ENCODE peak calls at places on chromosomes 16 and 17, in five cellular contexts. X, U, Q, G and C are unnamed samples. For H3K4me1, the result is how much of the 10 kb centered on the place peaks cover.

GRCh38 chr16:81703177-81704155 is 75.6 kb upstream of the PLCG2 start:
- DNase-seq in Q (no peak), G (no peak), X (no peak), U (peak), C (no peak)

GRCh38 chr17:37607637-37608368 is 1.4 kb downstream of the SYNRG start:
- DNase-seq in U (peak), X (no peak), Q (peak), G (no peak), C (no peak)

GRCh38 chr17:18360518-18360917 is 2.8 kb downstream of the SHMT1 start:
- DNase-seq in U (no peak), X (no peak), G (no peak), Q (no peak), C (no peak)

GRCh38 chr17:67628580-67629013 is 89.1 kb upstream of the NOL11 start:
- DNase-seq in Q (peak), U (no peak), G (no peak), X (no peak), C (no peak)

GRCh38 chr17:29572691-29573557 is 4.4 kb downstream of the TP53I13 start:
- DNase-seq in X (no peak), G (peak), U (peak), Q (peak), C (no peak)

GRCh38 chr16:86245351-86245750 is 265.0 kb upstream of the FOXF1 start:
- DNase-seq in G (no peak), Q (no peak), X (no peak), U (no peak), C (no peak)

GRCh38 chr17:63834431-63835166 is 7.1 kb upstream of the FTSJ3 start:
- DNase-seq in G (no peak), Q (peak), X (peak), U (peak), C (peak)

GRCh38 chr16:19389246-19389645 is 28.4 kb upstream of the TMC5 start:
- DNase-seq in Q (peak), X (peak), G (no peak), U (peak), C (peak)

GRCh38 chr17:62696726-62697490 is 69.4 kb downstream of the MRC2 start:
- DNase-seq in G (no peak), U (no peak), X (no peak), Q (no peak), C (no peak)

GRCh38 chr17:71203953-71204352 is 916.9 kb upstream of the SOX9 start:
- DNase-seq in Q (no peak), U (no peak), G (no peak), X (no peak), C (no peak)

GRCh38 chr17:10617120-10617505 is 40.0 kb downstream of the MYH3 start:
- DNase-seq in Q (no peak), X (no peak), G (no peak), U (peak), C (no peak)

GRCh38 chr17:40617678-40618240 is 29.9 kb downstream of the SMARCE1 start:
- DNase-seq in Q (no peak), G (no peak), X (peak), U (no peak), C (no peak)

GRCh38 chr16:79717324-79717848 is 116.8 kb upstream of the MAF start:
- DNase-seq in G (no peak), X (no peak), U (no peak), Q (no peak), C (no peak)

GRCh38 chr16:4685776-4686496 is 7.4 kb upstream of the NUDT16L1 start:
- DNase-seq in U (peak), Q (no peak), G (no peak), X (no peak), C (no peak)

GRCh38 chr17:4635823-4636375 is 5.6 kb downstream of the ALOX15 start:
- DNase-seq in X (peak), G (no peak), Q (no peak), U (no peak), C (no peak)

GRCh38 chr17:8675306-8675705 is 44.8 kb upstream of the MYH10 start:
- DNase-seq in X (no peak), Q (no peak), G (no peak), U (no peak), C (no peak)

GRCh38 chr16:66346221-66346620 is 20.3 kb upstream of the CDH5 start:
- DNase-seq in X (no peak), U (peak), G (no peak), Q (no peak), C (no peak)

GRCh38 chr16:9296273-9296593 is 204.8 kb downstream of the HAPSTR1 start:
- DNase-seq in Q (no peak), G (no peak), X (no peak), U (no peak), C (no peak)

GRCh38 chr17:71180801-71181385 is 939.9 kb upstream of the SOX9 start:
- DNase-seq in X (peak), G (no peak), U (no peak), Q (peak), C (no peak)

GRCh38 chr17:9101356-9101755 is 80.0 kb downstream of the NTN1 start:
- DNase-seq in Q (no peak), X (no peak), G (no peak), U (no peak), C (no peak)

GRCh38 chr16:2924901-2925820 is 13.4 kb downstream of the FLYWCH1 start:
- DNase-seq in U (no peak), X (no peak), G (no peak), Q (no peak), C (no peak)

GRCh38 chr17:64788286-64789060 is 126.4 kb upstream of the SMURF2 start:
- DNase-seq in U (peak), X (no peak), Q (no peak), G (no peak), C (no peak)

GRCh38 chr16:84553873-84554399 is 49.5 kb upstream of the MEAK7 start:
- DNase-seq in G (no peak), Q (no peak), U (peak), X (no peak), C (no peak)

GRCh38 chr16:23365602-23366240 is 63.6 kb downstream of the SCNN1B start:
- DNase-seq in X (peak), Q (no peak), G (no peak), U (no peak), C (no peak)

GRCh38 chr16:30961384-30961783 is 3.8 kb downstream of the SETD1A start:
- DNase-seq in G (no peak), U (no peak), Q (no peak), X (no peak), C (no peak)

GRCh38 chr16:11180489-11180888 is 75.5 kb downstream of the SOCS1 start:
- DNase-seq in U (no peak), G (no peak), Q (no peak), X (no peak), C (no peak)
- H3K4me3 ChIP-seq in U (no peak), G (no peak), Q (no peak), X (no peak), C (no peak)

DNA sequence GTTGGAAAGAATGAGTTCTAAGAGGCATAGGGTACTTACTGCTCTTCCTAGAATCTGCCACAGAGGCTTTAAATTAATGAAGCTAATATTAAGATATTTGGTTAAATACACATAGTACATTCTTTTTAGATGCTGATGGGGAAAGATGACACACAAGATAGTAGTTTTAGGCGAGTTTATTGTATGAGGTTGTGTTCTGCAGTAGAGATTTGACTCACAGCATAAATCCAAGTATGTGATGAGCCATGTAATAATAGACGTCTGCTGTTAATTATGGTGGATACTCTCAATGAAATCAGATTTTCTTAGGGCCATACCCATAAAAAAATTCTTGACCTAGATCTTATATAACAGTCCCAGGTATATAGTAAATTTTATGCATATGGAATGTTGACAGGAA is 8.0 kb downstream of the TNRC6C start:
- DNase-seq in G (no peak), X (no peak), Q (no peak), U (no peak), C (no peak)
- H3K4me1 ChIP-seq in G (half or more), X (under half), Q (under half), U (half or more), C (under half)

GRCh38 chr17:72614476-72614870 is 478.0 kb downstream of the SLC39A11 start:
- DNase-seq in G (no peak), Q (no peak), X (no peak), U (no peak), C (no peak)
- H3K27ac ChIP-seq in G (peak), Q (no peak), X (peak), U (no peak), C (no peak)

GRCh38 chr16:50688867-50689266 is 4.5 kb upstream of the NOD2 start:
- DNase-seq in X (no peak), G (no peak), U (no peak), Q (no peak), C (no peak)

GRCh38 chr16:50684823-50685455 is 3.8 kb upstream of the SNX20 start:
- DNase-seq in Q (no peak), U (no peak), G (no peak), X (no peak), C (no peak)

GRCh38 chr16:50688083-50688482 is 5.3 kb upstream of the NOD2 start:
- DNase-seq in U (peak), X (no peak), G (no peak), Q (no peak), C (no peak)

GRCh38 chr16:50683689-50684374 is 2.7 kb upstream of the SNX20 start:
- DNase-seq in U (peak), Q (no peak), G (no peak), X (no peak), C (no peak)

DNA sequence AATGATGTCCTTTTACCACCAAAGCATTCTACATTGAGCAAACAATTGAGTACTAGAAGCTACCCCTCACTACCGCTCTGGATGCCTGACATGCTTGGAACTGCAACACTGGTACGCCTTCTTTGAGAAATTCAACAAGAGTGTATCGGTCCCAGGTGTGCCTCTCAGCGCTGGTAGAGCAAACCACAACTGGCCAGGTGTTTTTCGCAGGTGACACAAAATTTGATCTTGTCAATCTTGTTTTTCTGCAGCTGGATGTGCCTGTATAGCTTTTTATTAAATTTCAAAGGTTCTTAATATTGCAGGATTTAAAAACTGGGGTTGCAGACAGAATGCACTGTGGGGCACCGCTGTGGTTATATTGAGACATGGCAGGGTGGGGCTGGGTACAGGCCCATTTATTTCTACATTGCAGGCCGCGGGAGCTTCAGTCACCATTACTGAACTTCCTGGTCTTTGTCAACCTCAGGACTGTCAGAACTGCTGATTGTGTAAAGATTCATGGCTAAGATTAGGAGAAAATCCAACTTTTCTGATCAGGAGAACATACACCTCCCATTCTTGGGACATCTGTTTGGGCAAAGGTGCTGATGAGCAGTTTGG is 4.4 kb upstream of the SNX20 start:
- DNase-seq in Q (no peak), X (no peak), U (no peak), G (no peak), C (no peak)
- H3K4me3 ChIP-seq in Q (no peak), X (no peak), U (no peak), G (no peak), C (no peak)

GRCh38 chr16:70679653-70680494 is 6.0 kb downstream of the MTSS2 start:
- DNase-seq in G (no peak), U (peak), X (no peak), Q (no peak), C (no peak)
- H3K4me1 ChIP-seq in G (half or more), U (half or more), X (under half), Q (under half), C (under half)

GRCh38 chr17:75011788-75012319 is 616 bp upstream of the MRPL58 start:
- DNase-seq in G (peak), Q (peak), U (no peak), X (no peak), C (no peak)
- H3K27ac ChIP-seq in G (peak), Q (peak), U (peak), X (peak), C (no peak)

DNA sequence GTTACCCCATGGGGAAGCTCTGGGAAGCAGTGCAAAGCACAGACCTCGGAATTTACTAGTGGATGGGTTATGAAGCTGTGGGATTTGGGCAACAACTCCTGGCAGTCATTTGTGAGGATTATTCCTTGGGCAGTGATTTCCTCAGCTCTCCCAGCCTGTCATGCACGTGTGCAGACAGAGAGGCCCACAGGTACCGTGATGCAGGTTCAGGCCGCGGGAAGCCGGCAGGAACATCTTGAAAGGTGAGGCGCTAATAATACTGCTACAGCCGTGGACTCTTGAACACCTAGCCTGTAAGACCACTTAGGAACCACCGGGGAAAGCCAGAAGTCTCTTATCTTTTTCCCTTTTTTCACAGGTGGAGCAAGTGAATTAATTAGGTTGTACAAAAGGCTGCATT is 80.2 kb upstream of the CPHXL start:
- DNase-seq in Q (no peak), X (no peak), U (no peak), G (no peak), C (no peak)
- H3K4me3 ChIP-seq in Q (no peak), X (no peak), U (no peak), G (no peak), C (no peak)

DNA sequence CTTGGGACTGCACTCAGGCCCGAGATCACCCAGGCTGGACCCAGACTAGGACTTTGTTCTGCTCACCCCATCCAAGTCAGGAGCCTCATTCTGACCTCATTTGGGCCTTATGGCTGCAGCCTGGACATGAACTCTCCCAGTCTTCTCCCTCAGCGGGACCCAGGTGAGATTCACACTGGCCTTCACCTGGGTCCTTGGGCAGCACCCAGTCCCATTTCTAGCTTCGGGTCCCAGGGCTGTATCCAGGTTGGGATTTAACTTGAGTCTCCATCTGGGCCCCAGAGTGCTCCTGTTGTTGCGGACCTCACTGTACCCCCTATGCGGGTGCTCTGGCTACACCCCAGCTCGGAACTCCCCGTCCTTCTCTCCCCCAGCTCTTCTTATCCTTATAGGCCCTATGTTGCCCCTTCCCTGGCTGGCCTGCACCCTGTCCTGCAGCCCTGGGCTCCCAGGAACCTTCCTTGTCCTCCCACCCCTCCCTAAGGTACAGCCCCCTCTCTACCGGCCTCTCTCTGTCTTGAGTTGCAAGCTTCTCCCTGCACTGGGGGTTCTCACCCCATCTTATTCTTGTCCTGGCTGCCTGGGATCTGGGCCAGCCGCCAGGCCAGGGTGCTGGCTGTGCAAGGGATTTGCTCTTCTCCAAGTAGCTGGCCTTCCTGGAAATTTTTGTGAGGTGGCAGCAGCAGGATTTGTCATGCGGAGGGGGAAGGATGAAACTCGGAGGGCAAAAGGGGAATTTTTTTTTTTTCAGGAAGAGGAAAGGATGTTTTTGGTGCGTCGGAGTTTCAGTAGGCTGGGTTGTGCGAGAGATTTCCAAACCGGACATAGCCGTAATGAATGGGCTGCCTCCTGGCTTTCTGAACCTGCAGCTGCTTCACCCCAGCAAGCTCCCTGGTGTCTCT is 904 bp downstream of the MAP2K3 start:
- DNase-seq in Q (peak), G (no peak), X (peak), U (no peak), C (no peak)
- H3K4me1 ChIP-seq in Q (under half), G (half or more), X (under half), U (half or more), C (under half)

GRCh38 chr16:73053038-73053378 is 5.1 kb upstream of the ZFHX3 start:
- DNase-seq in U (no peak), Q (no peak), G (no peak), X (no peak), C (no peak)
- H3K27ac ChIP-seq in U (peak), Q (peak), G (peak), X (peak), C (no peak)